ENCODE peak calls at places on chromosomes 13 and 19, in six cellular contexts. One of them, this sample, is unnamed. For H3K4me1 and H3K27me3, the result is how much of the 10 kb centered on the place peaks cover.

GRCh38 chr19:4575978-4576933 is 16.8 kb upstream of the SEMA6B start:
- DNase-seq in right lobe of liver: peak
- DNase-seq in tibial nerve: peak
- DNase-seq in CD4-positive, alpha-beta memory T cell: peak
- DNase-seq in BE2C: peak
- DNase-seq in cardiac muscle cell: peak
- DNase-seq in this sample: peak

GRCh38 chr13:113179374-113180230 is 21.2 kb downstream of the PROZ start:
- DNase-seq in right lobe of liver: no peak
- DNase-seq in tibial nerve: no peak
- DNase-seq in CD4-positive, alpha-beta memory T cell: no peak
- DNase-seq in BE2C: no peak
- DNase-seq in cardiac muscle cell: peak
- DNase-seq in this sample: no peak

GRCh38 chr13:31322025-31322424 is 122.2 kb downstream of the B3GLCT start:
- DNase-seq in right lobe of liver: no peak
- DNase-seq in tibial nerve: peak
- DNase-seq in CD4-positive, alpha-beta memory T cell: no peak
- DNase-seq in BE2C: peak
- DNase-seq in cardiac muscle cell: peak
- DNase-seq in this sample: no peak

GRCh38 chr13:40172149-40172591 is 494.3 kb downstream of the FOXO1 start:
- DNase-seq in right lobe of liver: no peak
- DNase-seq in tibial nerve: no peak
- DNase-seq in CD4-positive, alpha-beta memory T cell: no peak
- DNase-seq in BE2C: no peak
- DNase-seq in cardiac muscle cell: no peak
- DNase-seq in this sample: no peak

GRCh38 chr19:18477974-18478373 is 40.0 kb upstream of the ISYNA1 start:
- DNase-seq in right lobe of liver: no peak
- DNase-seq in tibial nerve: no peak
- DNase-seq in CD4-positive, alpha-beta memory T cell: no peak
- DNase-seq in BE2C: no peak
- DNase-seq in cardiac muscle cell: no peak
- DNase-seq in this sample: no peak

GRCh38 chr19:32181356-32181920 is 164.0 kb upstream of the ZNF507 start:
- DNase-seq in right lobe of liver: peak
- DNase-seq in tibial nerve: no peak
- DNase-seq in CD4-positive, alpha-beta memory T cell: no peak
- DNase-seq in BE2C: no peak
- DNase-seq in cardiac muscle cell: no peak
- DNase-seq in this sample: no peak

GRCh38 chr13:30615851-30616311 is 1.8 kb upstream of the USPL1 start:
- DNase-seq in right lobe of liver: no peak
- DNase-seq in tibial nerve: peak
- DNase-seq in CD4-positive, alpha-beta memory T cell: peak
- DNase-seq in BE2C: no peak
- DNase-seq in cardiac muscle cell: peak
- DNase-seq in this sample: peak

GRCh38 chr19:18328340-18329034 is 5.6 kb upstream of the LSM4 start:
- DNase-seq in right lobe of liver: peak
- DNase-seq in tibial nerve: peak
- DNase-seq in CD4-positive, alpha-beta memory T cell: peak
- DNase-seq in BE2C: peak
- DNase-seq in cardiac muscle cell: peak
- DNase-seq in this sample: peak

GRCh38 chr13:108176685-108177274 is 38.6 kb downstream of the LIG4 start:
- DNase-seq in right lobe of liver: no peak
- DNase-seq in tibial nerve: peak
- DNase-seq in CD4-positive, alpha-beta memory T cell: peak
- DNase-seq in BE2C: peak
- DNase-seq in cardiac muscle cell: peak
- DNase-seq in this sample: peak

GRCh38 chr13:66665991-66666390 is 564.1 kb downstream of the PCDH9 start:
- DNase-seq in right lobe of liver: no peak
- DNase-seq in tibial nerve: no peak
- DNase-seq in CD4-positive, alpha-beta memory T cell: no peak
- DNase-seq in BE2C: peak
- DNase-seq in cardiac muscle cell: peak
- DNase-seq in this sample: peak

GRCh38 chr19:10766049-10766623 is 48.3 kb downstream of the DNM2 start:
- DNase-seq in right lobe of liver: no peak
- DNase-seq in tibial nerve: no peak
- DNase-seq in CD4-positive, alpha-beta memory T cell: no peak
- DNase-seq in BE2C: no peak
- DNase-seq in cardiac muscle cell: no peak
- DNase-seq in this sample: no peak

GRCh38 chr19:55683449-55684261 is 8.6 kb downstream of the EPN1 start:
- DNase-seq in right lobe of liver: peak
- DNase-seq in tibial nerve: no peak
- DNase-seq in CD4-positive, alpha-beta memory T cell: no peak
- DNase-seq in BE2C: no peak
- DNase-seq in cardiac muscle cell: no peak
- DNase-seq in this sample: no peak

GRCh38 chr19:49887653-49888477 is 8.8 kb downstream of the IL4I1 start:
- DNase-seq in right lobe of liver: peak
- DNase-seq in tibial nerve: no peak
- DNase-seq in CD4-positive, alpha-beta memory T cell: no peak
- DNase-seq in BE2C: no peak
- DNase-seq in cardiac muscle cell: no peak
- DNase-seq in this sample: no peak

GRCh38 chr13:74136089-74136658 is 2.0 kb upstream of the KLF12 start:
- DNase-seq in right lobe of liver: peak
- DNase-seq in tibial nerve: peak
- DNase-seq in CD4-positive, alpha-beta memory T cell: peak
- DNase-seq in BE2C: peak
- DNase-seq in cardiac muscle cell: peak
- DNase-seq in this sample: peak

GRCh38 chr19:14561249-14561648 is 10.6 kb downstream of the NDUFB7 start:
- DNase-seq in right lobe of liver: no peak
- DNase-seq in tibial nerve: no peak
- DNase-seq in CD4-positive, alpha-beta memory T cell: no peak
- DNase-seq in BE2C: no peak
- DNase-seq in cardiac muscle cell: no peak
- DNase-seq in this sample: no peak

GRCh38 chr13:114112826-114113322 is 19.5 kb downstream of the RASA3 start:
- DNase-seq in right lobe of liver: peak
- DNase-seq in tibial nerve: no peak
- DNase-seq in CD4-positive, alpha-beta memory T cell: no peak
- DNase-seq in BE2C: no peak
- DNase-seq in cardiac muscle cell: no peak
- DNase-seq in this sample: no peak

GRCh38 chr13:95608640-95609280 is 35.7 kb downstream of the DZIP1 start:
- DNase-seq in right lobe of liver: no peak
- DNase-seq in tibial nerve: no peak
- DNase-seq in CD4-positive, alpha-beta memory T cell: no peak
- DNase-seq in BE2C: no peak
- DNase-seq in cardiac muscle cell: peak
- DNase-seq in this sample: peak

GRCh38 chr19:38470788-38471480 is 37.4 kb downstream of the RYR1 start:
- DNase-seq in right lobe of liver: no peak
- DNase-seq in tibial nerve: no peak
- DNase-seq in CD4-positive, alpha-beta memory T cell: no peak
- DNase-seq in BE2C: no peak
- DNase-seq in cardiac muscle cell: no peak
- DNase-seq in this sample: no peak

GRCh38 chr13:26656919-26657318 is 99.4 kb downstream of the WASF3 start:
- DNase-seq in right lobe of liver: no peak
- DNase-seq in tibial nerve: no peak
- DNase-seq in CD4-positive, alpha-beta memory T cell: no peak
- DNase-seq in BE2C: no peak
- DNase-seq in cardiac muscle cell: peak
- DNase-seq in this sample: peak

GRCh38 chr13:50085063-50085462 is 69.8 kb downstream of the KCNRG start:
- DNase-seq in right lobe of liver: no peak
- DNase-seq in tibial nerve: no peak
- DNase-seq in CD4-positive, alpha-beta memory T cell: peak
- DNase-seq in BE2C: no peak
- DNase-seq in cardiac muscle cell: peak
- DNase-seq in this sample: peak

GRCh38 chr19:22427587-22428298 is 5.6 kb upstream of the ZNF98 start:
- DNase-seq in right lobe of liver: no peak
- DNase-seq in tibial nerve: no peak
- DNase-seq in CD4-positive, alpha-beta memory T cell: no peak
- DNase-seq in BE2C: no peak
- DNase-seq in cardiac muscle cell: no peak
- DNase-seq in this sample: no peak

GRCh38 chr19:3479819-3480215 is 508 bp downstream of the SMIM24 start:
- DNase-seq in right lobe of liver: no peak
- DNase-seq in tibial nerve: no peak
- DNase-seq in CD4-positive, alpha-beta memory T cell: peak
- DNase-seq in BE2C: peak
- DNase-seq in cardiac muscle cell: no peak
- DNase-seq in this sample: peak

GRCh38 chr19:16380943-16381755 is 56.5 kb downstream of the KLF2 start:
- DNase-seq in right lobe of liver: no peak
- DNase-seq in tibial nerve: no peak
- DNase-seq in CD4-positive, alpha-beta memory T cell: no peak
- DNase-seq in BE2C: no peak
- DNase-seq in cardiac muscle cell: no peak
- DNase-seq in this sample: no peak
- H3K4me1 ChIP-seq in right lobe of liver: under half
- H3K4me1 ChIP-seq in tibial nerve: under half
- H3K4me1 ChIP-seq in CD4-positive, alpha-beta memory T cell: half or more
- H3K4me1 ChIP-seq in BE2C: under half
- H3K4me1 ChIP-seq in cardiac muscle cell: under half
- H3K4me1 ChIP-seq in this sample: under half

GRCh38 chr19:6866646-6867255 is 20.6 kb upstream of the ADGRE1 start:
- DNase-seq in right lobe of liver: no peak
- DNase-seq in tibial nerve: no peak
- DNase-seq in CD4-positive, alpha-beta memory T cell: no peak
- DNase-seq in BE2C: no peak
- DNase-seq in cardiac muscle cell: no peak
- DNase-seq in this sample: no peak

GRCh38 chr19:6861683-6862286 is 25.6 kb upstream of the ADGRE1 start:
- DNase-seq in right lobe of liver: no peak
- DNase-seq in tibial nerve: no peak
- DNase-seq in CD4-positive, alpha-beta memory T cell: no peak
- DNase-seq in BE2C: no peak
- DNase-seq in cardiac muscle cell: no peak
- DNase-seq in this sample: no peak

GRCh38 chr19:6865849-6866248 is 21.5 kb upstream of the ADGRE1 start:
- DNase-seq in right lobe of liver: no peak
- DNase-seq in tibial nerve: no peak
- DNase-seq in CD4-positive, alpha-beta memory T cell: no peak
- DNase-seq in BE2C: no peak
- DNase-seq in cardiac muscle cell: no peak
- DNase-seq in this sample: no peak

GRCh38 chr19:6868341-6868740 is 19.0 kb upstream of the ADGRE1 start:
- DNase-seq in right lobe of liver: no peak
- DNase-seq in tibial nerve: peak
- DNase-seq in CD4-positive, alpha-beta memory T cell: no peak
- DNase-seq in BE2C: no peak
- DNase-seq in cardiac muscle cell: no peak
- DNase-seq in this sample: no peak

DNA sequence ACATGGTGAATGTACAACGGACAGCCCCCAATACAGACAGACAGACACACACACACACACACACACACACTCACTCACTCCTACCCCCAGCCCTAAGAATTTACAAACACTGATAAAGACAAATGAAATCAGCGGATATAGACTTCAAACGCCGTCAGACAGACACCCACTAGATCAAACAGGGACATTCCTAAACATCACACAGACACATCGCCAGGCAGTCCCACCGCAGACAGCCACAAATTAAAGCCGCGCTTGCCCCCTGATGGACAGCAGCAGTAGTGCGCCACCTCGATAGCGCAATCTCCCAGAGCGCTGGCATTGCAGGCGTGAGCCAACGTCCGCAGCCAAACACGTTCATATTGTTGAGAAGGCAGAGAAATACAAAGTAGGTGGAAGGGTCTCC is 24.7 kb upstream of the ADGRE1 start:
- DNase-seq in right lobe of liver: peak
- DNase-seq in tibial nerve: peak
- DNase-seq in CD4-positive, alpha-beta memory T cell: peak
- DNase-seq in BE2C: peak
- DNase-seq in cardiac muscle cell: peak
- DNase-seq in this sample: peak
- H3K4me3 ChIP-seq in right lobe of liver: no peak
- H3K4me3 ChIP-seq in tibial nerve: peak
- H3K4me3 ChIP-seq in CD4-positive, alpha-beta memory T cell: no peak
- H3K4me3 ChIP-seq in BE2C: no peak
- H3K4me3 ChIP-seq in cardiac muscle cell: no peak
- H3K4me3 ChIP-seq in this sample: no peak

GRCh38 chr19:46190489-46190888 is 39.1 kb upstream of the IGFL1 start:
- DNase-seq in right lobe of liver: no peak
- DNase-seq in tibial nerve: no peak
- DNase-seq in CD4-positive, alpha-beta memory T cell: no peak
- DNase-seq in BE2C: no peak
- DNase-seq in cardiac muscle cell: no peak
- DNase-seq in this sample: no peak
- H3K27me3 ChIP-seq in right lobe of liver: under half
- H3K27me3 ChIP-seq in tibial nerve: under half
- H3K27me3 ChIP-seq in CD4-positive, alpha-beta memory T cell: under half
- H3K27me3 ChIP-seq in BE2C: under half
- H3K27me3 ChIP-seq in cardiac muscle cell: under half
- H3K27me3 ChIP-seq in this sample: under half

GRCh38 chr19:52943884-52944643 is 18.6 kb downstream of the ZNF816 start:
- DNase-seq in right lobe of liver: no peak
- DNase-seq in tibial nerve: no peak
- DNase-seq in CD4-positive, alpha-beta memory T cell: no peak
- DNase-seq in BE2C: no peak
- DNase-seq in cardiac muscle cell: no peak
- DNase-seq in this sample: no peak

GRCh38 chr19:52946322-52947310 is 16.1 kb downstream of the ZNF816 start:
- DNase-seq in right lobe of liver: peak
- DNase-seq in tibial nerve: no peak
- DNase-seq in CD4-positive, alpha-beta memory T cell: no peak
- DNase-seq in BE2C: peak
- DNase-seq in cardiac muscle cell: peak
- DNase-seq in this sample: no peak

GRCh38 chr19:52943134-52943883 is 19.4 kb downstream of the ZNF816 start:
- DNase-seq in right lobe of liver: no peak
- DNase-seq in tibial nerve: no peak
- DNase-seq in CD4-positive, alpha-beta memory T cell: no peak
- DNase-seq in BE2C: no peak
- DNase-seq in cardiac muscle cell: no peak
- DNase-seq in this sample: no peak

GRCh38 chr19:52948025-52948770 is 14.5 kb downstream of the ZNF816 start:
- DNase-seq in right lobe of liver: no peak
- DNase-seq in tibial nerve: no peak
- DNase-seq in CD4-positive, alpha-beta memory T cell: no peak
- DNase-seq in BE2C: no peak
- DNase-seq in cardiac muscle cell: no peak
- DNase-seq in this sample: peak

DNA sequence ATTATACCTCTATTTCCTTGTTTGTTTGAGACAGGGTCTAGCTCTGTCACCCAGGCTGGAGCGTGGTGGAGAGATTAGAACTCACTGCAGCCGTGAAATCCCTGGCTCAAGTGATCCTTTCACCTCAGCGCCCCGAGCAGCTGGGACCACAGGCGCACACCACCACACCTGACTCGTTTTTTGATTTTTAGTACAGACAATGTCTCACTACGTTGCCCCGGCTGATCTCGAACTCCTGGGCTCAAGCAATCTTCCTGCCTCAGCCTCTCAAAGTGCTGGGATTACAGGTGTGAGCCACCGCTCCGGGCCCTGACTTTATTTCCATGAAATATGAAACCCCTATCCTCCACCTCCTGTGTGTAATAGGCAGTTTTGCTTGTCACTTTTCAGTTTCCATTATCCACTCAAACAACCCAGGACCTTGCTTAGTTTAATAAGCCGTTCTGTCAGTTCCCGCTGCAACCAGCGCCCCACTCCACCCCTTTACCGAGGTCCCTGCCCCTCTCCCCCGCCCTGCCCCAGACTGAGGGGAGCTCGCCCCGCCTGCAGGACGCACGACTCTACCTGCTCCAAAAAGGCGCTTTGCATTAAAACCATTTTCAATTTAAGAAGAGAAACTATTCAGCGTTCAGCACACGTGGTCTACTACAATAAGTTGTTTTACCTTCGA is 16.9 kb downstream of the ZNF816 start:
- DNase-seq in right lobe of liver: no peak
- DNase-seq in tibial nerve: no peak
- DNase-seq in CD4-positive, alpha-beta memory T cell: no peak
- DNase-seq in BE2C: no peak
- DNase-seq in cardiac muscle cell: no peak
- DNase-seq in this sample: no peak
- H3K4me1 ChIP-seq in right lobe of liver: under half
- H3K4me1 ChIP-seq in tibial nerve: under half
- H3K4me1 ChIP-seq in CD4-positive, alpha-beta memory T cell: under half
- H3K4me1 ChIP-seq in BE2C: under half
- H3K4me1 ChIP-seq in cardiac muscle cell: under half
- H3K4me1 ChIP-seq in this sample: under half